ENCODE peak calls at places on chromosomes 1 and 21, in four cellular contexts. One of them, this sample, is unnamed.

GRCh38 chr1:167453156-167453555 is 65.2 kb downstream of the CD247 start:
- DNase-seq in IMR-90: no peak
- DNase-seq in naive thymus-derived CD4-positive, alpha-beta T cell: no peak
- DNase-seq in EL: no peak
- DNase-seq in this sample: no peak

GRCh38 chr1:40877681-40878080 is 15.5 kb upstream of the CITED4 start:
- DNase-seq in IMR-90: peak; percentile 91
- DNase-seq in naive thymus-derived CD4-positive, alpha-beta T cell: no peak
- DNase-seq in EL: peak; percentile 97
- DNase-seq in this sample: peak; percentile 94

GRCh38 chr21:23131177-23131576 is 2133.0 kb downstream of the NCAM2 start:
- DNase-seq in IMR-90: no peak
- DNase-seq in naive thymus-derived CD4-positive, alpha-beta T cell: no peak
- DNase-seq in EL: no peak
- DNase-seq in this sample: no peak

GRCh38 chr1:172429324-172430127 is 9.0 kb downstream of the C1orf105 start:
- DNase-seq in IMR-90: peak; percentile 70
- DNase-seq in naive thymus-derived CD4-positive, alpha-beta T cell: peak; percentile 54
- DNase-seq in EL: peak; percentile 64
- DNase-seq in this sample: peak; percentile 79

GRCh38 chr1:195717651-195718050 is 890.6 kb downstream of the KCNT2 start:
- DNase-seq in IMR-90: peak; percentile 61
- DNase-seq in naive thymus-derived CD4-positive, alpha-beta T cell: no peak
- DNase-seq in EL: peak; percentile 42
- DNase-seq in this sample: peak; percentile 42

GRCh38 chr1:180229483-180230415 is at the start of gene LHX4:
- DNase-seq in IMR-90: no peak
- DNase-seq in naive thymus-derived CD4-positive, alpha-beta T cell: no peak
- DNase-seq in EL: peak; percentile 57
- DNase-seq in this sample: no peak

GRCh38 chr1:238177960-238178359 is 287.2 kb upstream of the ZP4 start:
- DNase-seq in IMR-90: no peak
- DNase-seq in naive thymus-derived CD4-positive, alpha-beta T cell: no peak
- DNase-seq in EL: peak; percentile 72
- DNase-seq in this sample: peak; percentile 71

GRCh38 chr1:94974224-94974623 is 47.3 kb upstream of the CNN3 start:
- DNase-seq in IMR-90: peak; percentile 67
- DNase-seq in naive thymus-derived CD4-positive, alpha-beta T cell: no peak
- DNase-seq in EL: peak; percentile 64
- DNase-seq in this sample: peak; percentile 53

GRCh38 chr1:175572932-175573871 is 170.2 kb downstream of the TNR start:
- DNase-seq in IMR-90: no peak
- DNase-seq in naive thymus-derived CD4-positive, alpha-beta T cell: no peak
- DNase-seq in EL: no peak
- DNase-seq in this sample: no peak

GRCh38 chr1:202852163-202852904 is 36.6 kb downstream of the RABIF start:
- DNase-seq in IMR-90: peak; percentile 69
- DNase-seq in naive thymus-derived CD4-positive, alpha-beta T cell: no peak
- DNase-seq in EL: peak; percentile 69
- DNase-seq in this sample: peak; percentile 43

GRCh38 chr21:43597052-43597451 is 62.2 kb downstream of the HSF2BP start:
- DNase-seq in IMR-90: peak; percentile 88
- DNase-seq in naive thymus-derived CD4-positive, alpha-beta T cell: no peak
- DNase-seq in EL: peak; percentile 85
- DNase-seq in this sample: peak; percentile 85

GRCh38 chr1:167059045-167059728 is 31.0 kb downstream of the GPA33 start:
- DNase-seq in IMR-90: peak; percentile 45
- DNase-seq in naive thymus-derived CD4-positive, alpha-beta T cell: peak; percentile 39
- DNase-seq in EL: peak; percentile 63
- DNase-seq in this sample: peak; percentile 60

GRCh38 chr1:147640553-147641165 is 29.7 kb downstream of the ACP6 start:
- DNase-seq in IMR-90: peak; percentile 84
- DNase-seq in naive thymus-derived CD4-positive, alpha-beta T cell: peak; percentile 51
- DNase-seq in EL: peak; percentile 85
- DNase-seq in this sample: peak; percentile 72

GRCh38 chr1:1063945-1064831 is 9.9 kb downstream of the RNF223 start:
- DNase-seq in IMR-90: peak; percentile 94
- DNase-seq in naive thymus-derived CD4-positive, alpha-beta T cell: peak; percentile 54
- DNase-seq in EL: peak; percentile 89
- DNase-seq in this sample: peak; percentile 86

GRCh38 chr1:23590058-23590783 is 30.9 kb upstream of the ID3 start:
- DNase-seq in IMR-90: peak; percentile 40
- DNase-seq in naive thymus-derived CD4-positive, alpha-beta T cell: no peak
- DNase-seq in EL: no peak
- DNase-seq in this sample: no peak

GRCh38 chr1:44572572-44572879 is 101.8 kb downstream of the TMEM53 start:
- DNase-seq in IMR-90: no peak
- DNase-seq in naive thymus-derived CD4-positive, alpha-beta T cell: no peak
- DNase-seq in EL: no peak
- DNase-seq in this sample: no peak

GRCh38 chr1:2982615-2983318 is 38.5 kb upstream of the ACTRT2 start:
- DNase-seq in IMR-90: no peak
- DNase-seq in naive thymus-derived CD4-positive, alpha-beta T cell: no peak
- DNase-seq in EL: no peak
- DNase-seq in this sample: no peak

GRCh38 chr1:234699795-234700665 is 90.1 kb upstream of the IRF2BP2 start:
- DNase-seq in IMR-90: peak; percentile 74
- DNase-seq in naive thymus-derived CD4-positive, alpha-beta T cell: no peak
- DNase-seq in EL: peak; percentile 59
- DNase-seq in this sample: peak; percentile 68

GRCh38 chr1:28518745-28519341 is 13.0 kb downstream of the RCC1 start:
- DNase-seq in IMR-90: no peak
- DNase-seq in naive thymus-derived CD4-positive, alpha-beta T cell: peak; percentile 13
- DNase-seq in EL: peak; percentile 51
- DNase-seq in this sample: no peak

GRCh38 chr1:31709060-31709459 is 5.2 kb upstream of the COL16A1 start:
- DNase-seq in IMR-90: no peak
- DNase-seq in naive thymus-derived CD4-positive, alpha-beta T cell: no peak
- DNase-seq in EL: no peak
- DNase-seq in this sample: no peak

GRCh38 chr1:24900985-24901781 is 28.9 kb downstream of the RUNX3 start:
- DNase-seq in IMR-90: no peak
- DNase-seq in naive thymus-derived CD4-positive, alpha-beta T cell: no peak
- DNase-seq in EL: no peak
- DNase-seq in this sample: no peak

GRCh38 chr1:209387969-209388329 is 195.6 kb upstream of the CAMK1G start:
- DNase-seq in IMR-90: peak; percentile 51
- DNase-seq in naive thymus-derived CD4-positive, alpha-beta T cell: no peak
- DNase-seq in EL: peak; percentile 87
- DNase-seq in this sample: no peak

GRCh38 chr1:180636138-180636537 is 4.3 kb downstream of the XPR1 start:
- DNase-seq in IMR-90: peak; percentile 26
- DNase-seq in naive thymus-derived CD4-positive, alpha-beta T cell: no peak
- DNase-seq in EL: no peak
- DNase-seq in this sample: no peak

GRCh38 chr1:153540394-153541361 is at the start of gene S100A5:
- DNase-seq in IMR-90: peak; percentile 55
- DNase-seq in naive thymus-derived CD4-positive, alpha-beta T cell: peak; percentile 53
- DNase-seq in EL: peak; percentile 79
- DNase-seq in this sample: no peak

GRCh38 chr1:203342192-203342940 is 8.6 kb downstream of the FMOD start:
- DNase-seq in IMR-90: peak; percentile 38
- DNase-seq in naive thymus-derived CD4-positive, alpha-beta T cell: no peak
- DNase-seq in EL: peak; percentile 33
- DNase-seq in this sample: peak; percentile 17

GRCh38 chr1:48693180-48693579 is 83.5 kb downstream of the BEND5 start:
- DNase-seq in IMR-90: no peak
- DNase-seq in naive thymus-derived CD4-positive, alpha-beta T cell: no peak
- DNase-seq in EL: no peak
- DNase-seq in this sample: no peak

GRCh38 chr21:37551406-37552355 is 185.1 kb downstream of the DYRK1A start:
- DNase-seq in IMR-90: no peak
- DNase-seq in naive thymus-derived CD4-positive, alpha-beta T cell: no peak
- DNase-seq in EL: no peak
- DNase-seq in this sample: peak; percentile 66

GRCh38 chr1:95311006-95311405 is 77.0 kb downstream of the RWDD3 start:
- DNase-seq in IMR-90: no peak
- DNase-seq in naive thymus-derived CD4-positive, alpha-beta T cell: no peak
- DNase-seq in EL: no peak
- DNase-seq in this sample: no peak

GRCh38 chr1:214727274-214727673 is 124.3 kb downstream of the CENPF start:
- DNase-seq in IMR-90: no peak
- DNase-seq in naive thymus-derived CD4-positive, alpha-beta T cell: no peak
- DNase-seq in EL: no peak
- DNase-seq in this sample: no peak

GRCh38 chr1:10969267-10969970 is 43.0 kb upstream of the TARDBP start:
- DNase-seq in IMR-90: no peak
- DNase-seq in naive thymus-derived CD4-positive, alpha-beta T cell: no peak
- DNase-seq in EL: no peak
- DNase-seq in this sample: no peak

GRCh38 chr1:245168090-245168489 is 13.3 kb downstream of the KIF26B start:
- DNase-seq in IMR-90: no peak
- DNase-seq in naive thymus-derived CD4-positive, alpha-beta T cell: no peak
- DNase-seq in EL: no peak
- DNase-seq in this sample: no peak

GRCh38 chr1:178941849-178942248 is 71.0 kb upstream of the ANGPTL1 start:
- DNase-seq in IMR-90: peak; percentile 10
- DNase-seq in naive thymus-derived CD4-positive, alpha-beta T cell: no peak
- DNase-seq in EL: no peak
- DNase-seq in this sample: peak; percentile 19

GRCh38 chr1:186848509-186849130 is 19.9 kb downstream of the PLA2G4A start:
- DNase-seq in IMR-90: peak; percentile 21
- DNase-seq in naive thymus-derived CD4-positive, alpha-beta T cell: no peak
- DNase-seq in EL: no peak
- DNase-seq in this sample: no peak

GRCh38 chr1:179322481-179323026 is 29.0 kb downstream of the SOAT1 start:
- DNase-seq in IMR-90: no peak
- DNase-seq in naive thymus-derived CD4-positive, alpha-beta T cell: no peak
- DNase-seq in EL: no peak
- DNase-seq in this sample: no peak

GRCh38 chr1:226863446-226863845 is 7.0 kb upstream of the PSEN2 start:
- DNase-seq in IMR-90: peak; percentile 70
- DNase-seq in naive thymus-derived CD4-positive, alpha-beta T cell: no peak
- DNase-seq in EL: peak; percentile 81
- DNase-seq in this sample: peak; percentile 61

GRCh38 chr21:31479714-31480113 is 135.7 kb upstream of the TIAM1 start:
- DNase-seq in IMR-90: no peak
- DNase-seq in naive thymus-derived CD4-positive, alpha-beta T cell: no peak
- DNase-seq in EL: no peak
- DNase-seq in this sample: no peak

GRCh38 chr1:19014765-19015164 is 58.3 kb upstream of the IFFO2 start:
- DNase-seq in IMR-90: no peak
- DNase-seq in naive thymus-derived CD4-positive, alpha-beta T cell: no peak
- DNase-seq in EL: no peak
- DNase-seq in this sample: no peak

GRCh38 chr1:53272349-53272748 is 34.0 kb upstream of the MAGOH start:
- DNase-seq in IMR-90: no peak
- DNase-seq in naive thymus-derived CD4-positive, alpha-beta T cell: no peak
- DNase-seq in EL: no peak
- DNase-seq in this sample: no peak

GRCh38 chr1:118266436-118266835 is 81.4 kb upstream of the SPAG17 start:
- DNase-seq in IMR-90: no peak
- DNase-seq in naive thymus-derived CD4-positive, alpha-beta T cell: no peak
- DNase-seq in EL: no peak
- DNase-seq in this sample: no peak